ENCODE peak calls at places on chromosomes 7 and 10, in eight cellular contexts. One of them, this sample, is unnamed. For H3K4me1, the result is how much of the 10 kb centered on the place peaks cover.

GRCh38 chr7:152894295-152895170 is 135.0 kb downstream of the ACTR3B start:
- DNase-seq in sigmoid colon: no peak
- DNase-seq in psoas muscle: no peak
- DNase-seq in mammary epithelial cell: no peak
- DNase-seq in upper lobe of left lung: peak
- DNase-seq in adrenal gland: peak
- DNase-seq in fibroblast of lung: no peak
- DNase-seq in PC-3: peak
- DNase-seq in this sample: no peak

GRCh38 chr10:119176166-119176565 is 2.4 kb downstream of the PRDX3 start:
- DNase-seq in upper lobe of left lung: no peak
- DNase-seq in adrenal gland: no peak
- DNase-seq in psoas muscle: peak
- DNase-seq in mammary epithelial cell: no peak
- DNase-seq in fibroblast of lung: peak
- DNase-seq in sigmoid colon: no peak
- DNase-seq in PC-3: no peak
- DNase-seq in this sample: no peak

GRCh38 chr7:151968357-151968756 is 12.1 kb downstream of the GALNTL5 start:
- DNase-seq in mammary epithelial cell: no peak
- DNase-seq in adrenal gland: no peak
- DNase-seq in sigmoid colon: no peak
- DNase-seq in fibroblast of lung: no peak
- DNase-seq in upper lobe of left lung: no peak
- DNase-seq in PC-3: no peak
- DNase-seq in psoas muscle: peak
- DNase-seq in this sample: no peak

GRCh38 chr7:155066417-155066950 is 3.6 kb upstream of the HTR5A start:
- DNase-seq in adrenal gland: no peak
- DNase-seq in upper lobe of left lung: no peak
- DNase-seq in sigmoid colon: no peak
- DNase-seq in psoas muscle: peak
- DNase-seq in mammary epithelial cell: peak
- DNase-seq in fibroblast of lung: peak
- DNase-seq in PC-3: peak
- DNase-seq in this sample: peak

GRCh38 chr7:105512926-105513526 is 9.0 kb downstream of the PUS7 start:
- DNase-seq in upper lobe of left lung: no peak
- DNase-seq in adrenal gland: no peak
- DNase-seq in fibroblast of lung: no peak
- DNase-seq in PC-3: no peak
- DNase-seq in psoas muscle: no peak
- DNase-seq in sigmoid colon: no peak
- DNase-seq in mammary epithelial cell: no peak
- DNase-seq in this sample: no peak

GRCh38 chr10:73827346-73828089 is 16.1 kb upstream of the NDST2 start:
- DNase-seq in adrenal gland: no peak
- DNase-seq in sigmoid colon: no peak
- DNase-seq in psoas muscle: no peak
- DNase-seq in upper lobe of left lung: no peak
- DNase-seq in PC-3: peak
- DNase-seq in fibroblast of lung: no peak
- DNase-seq in mammary epithelial cell: peak
- DNase-seq in this sample: no peak

GRCh38 chr7:143381427-143382125 is 431 bp downstream of the ZYX start:
- DNase-seq in psoas muscle: peak
- DNase-seq in mammary epithelial cell: peak
- DNase-seq in PC-3: peak
- DNase-seq in sigmoid colon: peak
- DNase-seq in upper lobe of left lung: peak
- DNase-seq in fibroblast of lung: peak
- DNase-seq in adrenal gland: peak
- DNase-seq in this sample: no peak

GRCh38 chr7:45573636-45574470 is at the start of gene ADCY1:
- DNase-seq in PC-3: no peak
- DNase-seq in psoas muscle: no peak
- DNase-seq in mammary epithelial cell: no peak
- DNase-seq in upper lobe of left lung: peak
- DNase-seq in fibroblast of lung: no peak
- DNase-seq in adrenal gland: no peak
- DNase-seq in sigmoid colon: no peak
- DNase-seq in this sample: no peak

GRCh38 chr10:341081-341740 is 206.0 kb downstream of the ZMYND11 start:
- DNase-seq in psoas muscle: no peak
- DNase-seq in fibroblast of lung: no peak
- DNase-seq in upper lobe of left lung: no peak
- DNase-seq in PC-3: no peak
- DNase-seq in sigmoid colon: no peak
- DNase-seq in mammary epithelial cell: no peak
- DNase-seq in adrenal gland: no peak
- DNase-seq in this sample: no peak

GRCh38 chr7:18754766-18755165 is 259.2 kb downstream of the HDAC9 start:
- DNase-seq in PC-3: peak
- DNase-seq in fibroblast of lung: peak
- DNase-seq in psoas muscle: no peak
- DNase-seq in upper lobe of left lung: no peak
- DNase-seq in mammary epithelial cell: peak
- DNase-seq in adrenal gland: no peak
- DNase-seq in sigmoid colon: no peak
- DNase-seq in this sample: no peak

GRCh38 chr10:108911814-108912541 is 1011.3 kb downstream of the XPNPEP1 start:
- DNase-seq in PC-3: peak
- DNase-seq in adrenal gland: peak
- DNase-seq in fibroblast of lung: peak
- DNase-seq in psoas muscle: peak
- DNase-seq in upper lobe of left lung: peak
- DNase-seq in mammary epithelial cell: peak
- DNase-seq in sigmoid colon: peak
- DNase-seq in this sample: no peak

DNA sequence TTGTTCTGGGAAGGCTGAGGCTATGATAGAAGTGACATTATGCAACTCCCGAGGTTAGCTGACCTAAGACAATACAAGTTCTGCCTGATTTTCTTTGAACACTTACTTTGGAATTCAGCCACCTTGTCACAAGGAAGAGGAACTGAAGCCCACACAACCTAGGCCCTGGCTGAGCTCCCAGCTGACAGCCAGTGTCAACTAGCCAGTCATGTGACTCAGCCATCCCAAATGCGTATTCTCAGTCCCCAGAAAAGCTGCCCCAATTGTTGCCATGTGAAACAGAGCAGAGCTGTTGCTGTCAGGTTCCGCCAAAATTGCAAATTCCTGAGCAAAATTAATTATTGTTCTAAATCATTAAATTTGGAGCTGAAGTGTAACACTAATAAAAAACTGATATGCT is 1010.0 kb downstream of the XPNPEP1 start:
- DNase-seq in adrenal gland: no peak
- DNase-seq in fibroblast of lung: no peak
- DNase-seq in psoas muscle: no peak
- DNase-seq in sigmoid colon: no peak
- DNase-seq in PC-3: peak
- DNase-seq in upper lobe of left lung: no peak
- DNase-seq in mammary epithelial cell: no peak
- DNase-seq in this sample: no peak
- H3K4me1 ChIP-seq in adrenal gland: under half
- H3K4me1 ChIP-seq in fibroblast of lung: under half
- H3K4me1 ChIP-seq in psoas muscle: under half
- H3K4me1 ChIP-seq in sigmoid colon: under half
- H3K4me1 ChIP-seq in PC-3: under half
- H3K4me1 ChIP-seq in upper lobe of left lung: under half
- H3K4me1 ChIP-seq in mammary epithelial cell: under half
- H3K4me1 ChIP-seq in this sample: under half

DNA sequence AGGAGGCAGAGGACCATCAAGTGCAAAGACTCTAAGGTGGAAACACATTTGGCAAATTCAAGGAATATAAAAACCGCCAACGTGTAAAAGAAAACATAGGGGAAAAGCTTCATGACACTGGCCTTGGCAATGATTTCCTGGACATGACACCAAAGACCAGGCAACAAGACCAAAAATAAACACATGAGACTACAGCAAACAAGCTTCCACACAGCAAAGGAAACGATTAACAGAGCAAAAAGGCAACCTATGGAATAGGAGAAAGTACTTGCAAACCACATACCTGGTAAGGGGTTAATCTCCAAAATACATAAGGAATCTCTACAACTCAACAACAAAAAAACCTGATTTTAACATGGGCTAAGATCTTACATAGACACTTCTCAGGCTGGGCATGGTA is 3.5 kb downstream of the GSTO1 start:
- DNase-seq in mammary epithelial cell: no peak
- DNase-seq in upper lobe of left lung: no peak
- DNase-seq in fibroblast of lung: no peak
- DNase-seq in sigmoid colon: no peak
- DNase-seq in PC-3: no peak
- DNase-seq in adrenal gland: no peak
- DNase-seq in psoas muscle: no peak
- DNase-seq in this sample: no peak
- H3K4me1 ChIP-seq in mammary epithelial cell: half or more
- H3K4me1 ChIP-seq in upper lobe of left lung: half or more
- H3K4me1 ChIP-seq in fibroblast of lung: under half
- H3K4me1 ChIP-seq in sigmoid colon: under half
- H3K4me1 ChIP-seq in PC-3: under half
- H3K4me1 ChIP-seq in adrenal gland: half or more
- H3K4me1 ChIP-seq in psoas muscle: under half
- H3K4me1 ChIP-seq in this sample: under half

DNA sequence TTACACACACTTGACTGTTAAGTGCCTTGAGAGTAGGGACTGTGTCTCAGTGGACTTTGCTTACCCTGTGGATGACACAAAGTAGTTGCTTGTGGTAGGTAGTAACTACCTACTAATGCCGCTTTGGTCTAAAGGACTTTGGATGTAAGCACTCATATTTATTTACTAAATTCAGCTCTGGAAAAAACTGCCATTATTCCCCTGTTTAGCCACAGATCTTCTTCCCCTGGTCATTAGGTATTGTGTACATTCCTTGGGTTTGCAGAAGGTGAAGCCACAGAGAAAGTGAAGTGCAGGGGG is 2.8 kb upstream of the VDAC2 start:
- DNase-seq in mammary epithelial cell: no peak
- DNase-seq in upper lobe of left lung: no peak
- DNase-seq in sigmoid colon: no peak
- DNase-seq in adrenal gland: no peak
- DNase-seq in fibroblast of lung: no peak
- DNase-seq in PC-3: no peak
- DNase-seq in psoas muscle: no peak
- DNase-seq in this sample: no peak
- H3K4me1 ChIP-seq in mammary epithelial cell: half or more
- H3K4me1 ChIP-seq in upper lobe of left lung: under half
- H3K4me1 ChIP-seq in sigmoid colon: half or more
- H3K4me1 ChIP-seq in adrenal gland: under half
- H3K4me1 ChIP-seq in fibroblast of lung: under half
- H3K4me1 ChIP-seq in PC-3: under half
- H3K4me1 ChIP-seq in psoas muscle: under half
- H3K4me1 ChIP-seq in this sample: under half

GRCh38 chr10:99994801-99995200 is 14.9 kb downstream of the DNMBP start:
- DNase-seq in PC-3: no peak
- DNase-seq in psoas muscle: no peak
- DNase-seq in mammary epithelial cell: no peak
- DNase-seq in sigmoid colon: no peak
- DNase-seq in adrenal gland: no peak
- DNase-seq in upper lobe of left lung: no peak
- DNase-seq in fibroblast of lung: no peak
- DNase-seq in this sample: no peak

GRCh38 chr10:99999319-100000108 is 10.2 kb downstream of the DNMBP start:
- DNase-seq in PC-3: no peak
- DNase-seq in sigmoid colon: peak
- DNase-seq in mammary epithelial cell: no peak
- DNase-seq in adrenal gland: no peak
- DNase-seq in upper lobe of left lung: no peak
- DNase-seq in fibroblast of lung: no peak
- DNase-seq in psoas muscle: no peak
- DNase-seq in this sample: no peak

GRCh38 chr10:99996934-99997648 is 12.7 kb downstream of the DNMBP start:
- DNase-seq in sigmoid colon: no peak
- DNase-seq in psoas muscle: no peak
- DNase-seq in fibroblast of lung: peak
- DNase-seq in adrenal gland: peak
- DNase-seq in PC-3: no peak
- DNase-seq in mammary epithelial cell: no peak
- DNase-seq in upper lobe of left lung: no peak
- DNase-seq in this sample: no peak

GRCh38 chr10:99993994-99994689 is 15.6 kb downstream of the DNMBP start:
- DNase-seq in psoas muscle: peak
- DNase-seq in fibroblast of lung: peak
- DNase-seq in adrenal gland: peak
- DNase-seq in sigmoid colon: peak
- DNase-seq in mammary epithelial cell: no peak
- DNase-seq in upper lobe of left lung: no peak
- DNase-seq in PC-3: peak
- DNase-seq in this sample: no peak

DNA sequence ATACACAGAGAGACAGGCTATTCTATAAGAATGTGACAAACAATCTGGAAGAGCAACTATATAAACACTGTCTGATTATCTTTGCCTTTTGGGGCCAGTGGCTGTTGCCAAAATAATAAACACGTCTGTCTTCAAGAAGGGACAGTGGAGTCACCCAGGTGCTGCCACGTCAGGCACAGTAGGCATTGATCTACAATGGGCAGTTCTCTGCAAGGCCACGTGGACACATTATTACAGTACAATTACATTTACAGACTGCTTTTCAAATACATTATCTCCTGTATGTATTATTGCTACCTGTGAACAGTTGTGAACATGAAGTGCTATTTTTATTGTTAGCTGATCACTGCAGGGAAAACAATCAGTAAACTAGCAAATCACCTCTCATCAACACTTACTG is 14.0 kb downstream of the DNMBP start:
- DNase-seq in PC-3: no peak
- DNase-seq in sigmoid colon: no peak
- DNase-seq in upper lobe of left lung: no peak
- DNase-seq in psoas muscle: no peak
- DNase-seq in mammary epithelial cell: no peak
- DNase-seq in adrenal gland: no peak
- DNase-seq in fibroblast of lung: no peak
- DNase-seq in this sample: no peak
- H3K4me1 ChIP-seq in PC-3: under half
- H3K4me1 ChIP-seq in sigmoid colon: half or more
- H3K4me1 ChIP-seq in upper lobe of left lung: under half
- H3K4me1 ChIP-seq in psoas muscle: half or more
- H3K4me1 ChIP-seq in mammary epithelial cell: under half
- H3K4me1 ChIP-seq in adrenal gland: under half
- H3K4me1 ChIP-seq in fibroblast of lung: under half
- H3K4me1 ChIP-seq in this sample: under half